ENCODE peak calls at places on chromosomes 7 and 10, in six cellular contexts. E is nephron progenitor cell; O is NB4; L is ELR; A is stimulated activated CD4-positive, alpha-beta T cell treated with anti-CD3 and anti-CD28 coated beads, Interleukin-2, amount 100 ng/mL, for 48 hours; J is activated T-cell treated with anti-CD3 and anti-CD28 coated beads for 48 hours. X is an unnamed sample.

GRCh38 chr10:24953350-24954074 is 1.1 kb upstream of the PRTFDC1 start:
- DNase-seq in E (no peak), O (no peak), L (no peak), A (no peak), J (no peak), X (peak)

GRCh38 chr7:29053105-29053872 is 93.0 kb downstream of the CPVL start:
- DNase-seq in E (no peak), O (no peak), L (no peak), A (no peak), J (no peak), X (no peak)

GRCh38 chr10:22681301-22681700 is 33.1 kb downstream of the PIP4K2A start:
- DNase-seq in E (no peak), O (no peak), L (no peak), A (no peak), J (no peak), X (no peak)

GRCh38 chr7:3597243-3597642 is 296.2 kb downstream of the SDK1 start:
- DNase-seq in E (no peak), O (peak), L (no peak), A (no peak), J (no peak), X (peak)

GRCh38 chr7:151756866-151757265 is 120.0 kb downstream of the PRKAG2 start:
- DNase-seq in E (no peak), O (no peak), L (no peak), A (no peak), J (no peak), X (no peak)

GRCh38 chr10:121668336-121669009 is 70.2 kb upstream of the FGFR2 start:
- DNase-seq in E (peak), O (no peak), L (no peak), A (no peak), J (no peak), X (no peak)

GRCh38 chr7:64183126-64183742 is 23.8 kb upstream of the ZNF735 start:
- DNase-seq in E (no peak), O (peak), L (no peak), A (peak), J (peak), X (peak)

GRCh38 chr7:74477188-74477587 is 23.5 kb downstream of the GTF2IRD1 start:
- DNase-seq in E (no peak), O (no peak), L (no peak), A (no peak), J (no peak), X (no peak)

GRCh38 chr10:47364366-47364765 is 16.2 kb downstream of the RBP3 start:
- DNase-seq in E (no peak), O (no peak), L (no peak), A (no peak), J (no peak), X (no peak)

GRCh38 chr7:30797294-30798040 is 26.2 kb downstream of the MINDY4 start:
- DNase-seq in E (no peak), O (no peak), L (no peak), A (no peak), J (no peak), X (no peak)

GRCh38 chr10:36802523-36803153 is 322.8 kb upstream of the ANKRD30A start:
- DNase-seq in E (peak), O (no peak), L (no peak), A (no peak), J (no peak), X (no peak)

GRCh38 chr7:48875300-48875916 is 48.9 kb upstream of the CDC14C start:
- DNase-seq in E (peak), O (peak), L (peak), A (no peak), J (no peak), X (peak)

GRCh38 chr10:108901766-108902365 is 1021.4 kb downstream of the XPNPEP1 start:
- DNase-seq in E (no peak), O (no peak), L (peak), A (no peak), J (no peak), X (no peak)

GRCh38 chr7:143892527-143893300 is 9.3 kb downstream of the TCAF1 start:
- DNase-seq in E (no peak), O (peak), L (peak), A (no peak), J (no peak), X (peak)

X was measured in KBM-7.